ENCODE peak calls at places on chromosomes 4 and X, in seven cellular contexts. One of them, this sample, is unnamed.

GRCh38 chr4:99507762-99508161 is 3.1 kb upstream of the C4orf17 start:
- DNase-seq in NCI-H1092 treated with DMSO at 0.1 percent for 48 hours: no peak
- DNase-seq in brain microvascular endothelial cell: no peak
- DNase-seq in AG09309: no peak
- DNase-seq in KBM-7: no peak
- DNase-seq in A549: no peak
- DNase-seq in glutamatergic neuron: no peak
- DNase-seq in this sample: no peak

GRCh38 chrX:69221239-69222102 is 56.2 kb upstream of the PJA1 start:
- DNase-seq in NCI-H1092 treated with DMSO at 0.1 percent for 48 hours: no peak
- DNase-seq in brain microvascular endothelial cell: no peak
- DNase-seq in AG09309: no peak
- DNase-seq in KBM-7: no peak
- DNase-seq in A549: no peak
- DNase-seq in glutamatergic neuron: no peak
- DNase-seq in this sample: no peak

GRCh38 chrX:97547873-97548578 is 664.3 kb downstream of the RPA4 start:
- DNase-seq in NCI-H1092 treated with DMSO at 0.1 percent for 48 hours: no peak
- DNase-seq in brain microvascular endothelial cell: peak
- DNase-seq in AG09309: no peak
- DNase-seq in KBM-7: no peak
- DNase-seq in A549: no peak
- DNase-seq in glutamatergic neuron: no peak
- DNase-seq in this sample: no peak

GRCh38 chr4:22389240-22389871 is 126.5 kb downstream of the ADGRA3 start:
- DNase-seq in NCI-H1092 treated with DMSO at 0.1 percent for 48 hours: peak
- DNase-seq in brain microvascular endothelial cell: peak
- DNase-seq in AG09309: peak
- DNase-seq in KBM-7: peak
- DNase-seq in A549: peak
- DNase-seq in glutamatergic neuron: peak
- DNase-seq in this sample: peak

GRCh38 chrX:80816051-80816450 is 6.4 kb upstream of the BRWD3 start:
- DNase-seq in NCI-H1092 treated with DMSO at 0.1 percent for 48 hours: no peak
- DNase-seq in brain microvascular endothelial cell: no peak
- DNase-seq in AG09309: no peak
- DNase-seq in KBM-7: no peak
- DNase-seq in A549: no peak
- DNase-seq in glutamatergic neuron: no peak
- DNase-seq in this sample: no peak

GRCh38 chr4:2250764-2251072 is 8.8 kb upstream of the HAUS3 start:
- DNase-seq in NCI-H1092 treated with DMSO at 0.1 percent for 48 hours: no peak
- DNase-seq in brain microvascular endothelial cell: no peak
- DNase-seq in AG09309: no peak
- DNase-seq in KBM-7: no peak
- DNase-seq in A549: no peak
- DNase-seq in glutamatergic neuron: peak
- DNase-seq in this sample: no peak

GRCh38 chr4:74237425-74237966 is 70.8 kb upstream of the EPGN start:
- DNase-seq in NCI-H1092 treated with DMSO at 0.1 percent for 48 hours: no peak
- DNase-seq in brain microvascular endothelial cell: no peak
- DNase-seq in AG09309: no peak
- DNase-seq in KBM-7: peak
- DNase-seq in A549: no peak
- DNase-seq in glutamatergic neuron: no peak
- DNase-seq in this sample: no peak

GRCh38 chr4:10917475-10918103 is 233.0 kb upstream of the CLNK start:
- DNase-seq in NCI-H1092 treated with DMSO at 0.1 percent for 48 hours: peak
- DNase-seq in brain microvascular endothelial cell: no peak
- DNase-seq in AG09309: no peak
- DNase-seq in KBM-7: no peak
- DNase-seq in A549: no peak
- DNase-seq in glutamatergic neuron: no peak
- DNase-seq in this sample: no peak

GRCh38 chrX:120419465-120419864 is 49.6 kb downstream of the LAMP2 start:
- DNase-seq in NCI-H1092 treated with DMSO at 0.1 percent for 48 hours: no peak
- DNase-seq in brain microvascular endothelial cell: no peak
- DNase-seq in AG09309: no peak
- DNase-seq in KBM-7: peak
- DNase-seq in A549: no peak
- DNase-seq in glutamatergic neuron: no peak
- DNase-seq in this sample: peak

GRCh38 chrX:29155286-29155685 is 568.0 kb downstream of the IL1RAPL1 start:
- DNase-seq in NCI-H1092 treated with DMSO at 0.1 percent for 48 hours: no peak
- DNase-seq in brain microvascular endothelial cell: no peak
- DNase-seq in AG09309: no peak
- DNase-seq in KBM-7: no peak
- DNase-seq in A549: no peak
- DNase-seq in glutamatergic neuron: no peak
- DNase-seq in this sample: no peak

GRCh38 chr4:31539279-31540074 is 819.3 kb downstream of the PCDH7 start:
- DNase-seq in NCI-H1092 treated with DMSO at 0.1 percent for 48 hours: peak
- DNase-seq in brain microvascular endothelial cell: no peak
- DNase-seq in AG09309: no peak
- DNase-seq in KBM-7: no peak
- DNase-seq in A549: no peak
- DNase-seq in glutamatergic neuron: no peak
- DNase-seq in this sample: no peak

GRCh38 chr4:128060130-128060619 is 937 bp upstream of the LARP1B start:
- DNase-seq in NCI-H1092 treated with DMSO at 0.1 percent for 48 hours: no peak
- DNase-seq in brain microvascular endothelial cell: no peak
- DNase-seq in AG09309: no peak
- DNase-seq in KBM-7: no peak
- DNase-seq in A549: no peak
- DNase-seq in glutamatergic neuron: no peak
- DNase-seq in this sample: peak

GRCh38 chr4:149371021-149371420 is 444.6 kb downstream of the IQCM start:
- DNase-seq in NCI-H1092 treated with DMSO at 0.1 percent for 48 hours: peak
- DNase-seq in brain microvascular endothelial cell: peak
- DNase-seq in AG09309: peak
- DNase-seq in KBM-7: peak
- DNase-seq in A549: peak
- DNase-seq in glutamatergic neuron: no peak
- DNase-seq in this sample: peak

GRCh38 chrX:145817299-145817665 is 347 bp upstream of the SLITRK2 start:
- DNase-seq in NCI-H1092 treated with DMSO at 0.1 percent for 48 hours: no peak
- DNase-seq in brain microvascular endothelial cell: no peak
- DNase-seq in AG09309: no peak
- DNase-seq in KBM-7: no peak
- DNase-seq in A549: no peak
- DNase-seq in glutamatergic neuron: no peak
- DNase-seq in this sample: no peak

GRCh38 chr4:96912731-96913130 is 1072.8 kb downstream of the PDHA2 start:
- DNase-seq in NCI-H1092 treated with DMSO at 0.1 percent for 48 hours: no peak
- DNase-seq in brain microvascular endothelial cell: no peak
- DNase-seq in AG09309: no peak
- DNase-seq in KBM-7: no peak
- DNase-seq in A549: no peak
- DNase-seq in glutamatergic neuron: no peak
- DNase-seq in this sample: no peak

GRCh38 chrX:71652405-71652804 is 14.9 kb upstream of the LOC101059915 start:
- DNase-seq in NCI-H1092 treated with DMSO at 0.1 percent for 48 hours: peak
- DNase-seq in brain microvascular endothelial cell: peak
- DNase-seq in AG09309: peak
- DNase-seq in KBM-7: peak
- DNase-seq in A549: peak
- DNase-seq in glutamatergic neuron: peak
- DNase-seq in this sample: peak

GRCh38 chr4:1060646-1061371 is 49.4 kb downstream of the FGFRL1 start:
- DNase-seq in NCI-H1092 treated with DMSO at 0.1 percent for 48 hours: no peak
- DNase-seq in brain microvascular endothelial cell: no peak
- DNase-seq in AG09309: no peak
- DNase-seq in KBM-7: no peak
- DNase-seq in A549: no peak
- DNase-seq in glutamatergic neuron: no peak
- DNase-seq in this sample: no peak

GRCh38 chr4:40583850-40584439 is 45.7 kb downstream of the RBM47 start:
- DNase-seq in NCI-H1092 treated with DMSO at 0.1 percent for 48 hours: no peak
- DNase-seq in brain microvascular endothelial cell: no peak
- DNase-seq in AG09309: no peak
- DNase-seq in KBM-7: no peak
- DNase-seq in A549: peak
- DNase-seq in glutamatergic neuron: no peak
- DNase-seq in this sample: no peak

GRCh38 chr4:176565044-176565443 is 227.7 kb downstream of the VEGFC start:
- DNase-seq in NCI-H1092 treated with DMSO at 0.1 percent for 48 hours: no peak
- DNase-seq in brain microvascular endothelial cell: no peak
- DNase-seq in AG09309: no peak
- DNase-seq in KBM-7: no peak
- DNase-seq in A549: peak
- DNase-seq in glutamatergic neuron: no peak
- DNase-seq in this sample: no peak

GRCh38 chrX:139889760-139890159 is 43.1 kb downstream of the ATP11C start:
- DNase-seq in NCI-H1092 treated with DMSO at 0.1 percent for 48 hours: no peak
- DNase-seq in brain microvascular endothelial cell: no peak
- DNase-seq in AG09309: no peak
- DNase-seq in KBM-7: no peak
- DNase-seq in A549: no peak
- DNase-seq in glutamatergic neuron: no peak
- DNase-seq in this sample: no peak

GRCh38 chr4:108762559-108763225 is at the start of gene ETNPPL:
- DNase-seq in NCI-H1092 treated with DMSO at 0.1 percent for 48 hours: no peak
- DNase-seq in brain microvascular endothelial cell: no peak
- DNase-seq in AG09309: no peak
- DNase-seq in KBM-7: no peak
- DNase-seq in A549: peak
- DNase-seq in glutamatergic neuron: peak
- DNase-seq in this sample: no peak

GRCh38 chr4:7210818-7211217 is 18.5 kb downstream of the SORCS2 start:
- DNase-seq in NCI-H1092 treated with DMSO at 0.1 percent for 48 hours: no peak
- DNase-seq in brain microvascular endothelial cell: peak
- DNase-seq in AG09309: peak
- DNase-seq in KBM-7: no peak
- DNase-seq in A549: peak
- DNase-seq in glutamatergic neuron: no peak
- DNase-seq in this sample: no peak

GRCh38 chrX:13898603-13899002 is 81.7 kb upstream of the GPM6B start:
- DNase-seq in NCI-H1092 treated with DMSO at 0.1 percent for 48 hours: no peak
- DNase-seq in brain microvascular endothelial cell: no peak
- DNase-seq in AG09309: no peak
- DNase-seq in KBM-7: no peak
- DNase-seq in A549: no peak
- DNase-seq in glutamatergic neuron: no peak
- DNase-seq in this sample: no peak

GRCh38 chrX:74797338-74797887 is 127.8 kb downstream of the NEXMIF start:
- DNase-seq in NCI-H1092 treated with DMSO at 0.1 percent for 48 hours: no peak
- DNase-seq in brain microvascular endothelial cell: no peak
- DNase-seq in AG09309: no peak
- DNase-seq in KBM-7: no peak
- DNase-seq in A549: no peak
- DNase-seq in glutamatergic neuron: no peak
- DNase-seq in this sample: no peak

GRCh38 chr4:169251291-169252235 is 19.2 kb downstream of the SH3RF1 start:
- DNase-seq in NCI-H1092 treated with DMSO at 0.1 percent for 48 hours: no peak
- DNase-seq in brain microvascular endothelial cell: no peak
- DNase-seq in AG09309: no peak
- DNase-seq in KBM-7: no peak
- DNase-seq in A549: peak
- DNase-seq in glutamatergic neuron: no peak
- DNase-seq in this sample: no peak

GRCh38 chr4:2068566-2068965 is 9.4 kb downstream of the NAT8L start:
- DNase-seq in NCI-H1092 treated with DMSO at 0.1 percent for 48 hours: no peak
- DNase-seq in brain microvascular endothelial cell: no peak
- DNase-seq in AG09309: no peak
- DNase-seq in KBM-7: no peak
- DNase-seq in A549: no peak
- DNase-seq in glutamatergic neuron: no peak
- DNase-seq in this sample: no peak

GRCh38 chr4:122873752-122874151 is 47.1 kb downstream of the FGF2 start:
- DNase-seq in NCI-H1092 treated with DMSO at 0.1 percent for 48 hours: no peak
- DNase-seq in brain microvascular endothelial cell: peak
- DNase-seq in AG09309: peak
- DNase-seq in KBM-7: no peak
- DNase-seq in A549: peak
- DNase-seq in glutamatergic neuron: no peak
- DNase-seq in this sample: no peak

GRCh38 chrX:13750204-13750603 is 15.7 kb downstream of the OFD1 start:
- DNase-seq in NCI-H1092 treated with DMSO at 0.1 percent for 48 hours: peak
- DNase-seq in brain microvascular endothelial cell: peak
- DNase-seq in AG09309: no peak
- DNase-seq in KBM-7: peak
- DNase-seq in A549: peak
- DNase-seq in glutamatergic neuron: no peak
- DNase-seq in this sample: peak

GRCh38 chrX:118724352-118724751 is 3.1 kb upstream of the IL13RA1 start:
- DNase-seq in NCI-H1092 treated with DMSO at 0.1 percent for 48 hours: no peak
- DNase-seq in brain microvascular endothelial cell: no peak
- DNase-seq in AG09309: no peak
- DNase-seq in KBM-7: no peak
- DNase-seq in A549: no peak
- DNase-seq in glutamatergic neuron: no peak
- DNase-seq in this sample: no peak

GRCh38 chr4:70945452-70946055 is 43.4 kb downstream of the MOB1B start:
- DNase-seq in NCI-H1092 treated with DMSO at 0.1 percent for 48 hours: no peak
- DNase-seq in brain microvascular endothelial cell: peak
- DNase-seq in AG09309: no peak
- DNase-seq in KBM-7: no peak
- DNase-seq in A549: no peak
- DNase-seq in glutamatergic neuron: no peak
- DNase-seq in this sample: no peak

This sample was measured in NAMALWA.